ENCODE peak calls at places on chromosomes 16 and 17, in nine cellular contexts. One of them, this sample, is unnamed.

GRCh38 chr17:27319536-27320221 is 25.8 kb downstream of the WSB1 start:
- DNase-seq in iPS DF 19.7: no peak
- DNase-seq in esophagus squamous epithelium: no peak
- DNase-seq in left ventricle myocardium inferior: peak
- DNase-seq in lung microvascular endothelial cell: peak
- DNase-seq in AG09319: peak
- DNase-seq in HL-60: no peak
- DNase-seq in GM12865: no peak
- DNase-seq in activated CD4-positive, alpha-beta memory T cell treated with anti-CD3 and anti-CD28 coated beads for 36 hours: no peak
- DNase-seq in this sample: peak

GRCh38 chr17:78541488-78542237 is 35.5 kb downstream of the DNAH17 start:
- DNase-seq in iPS DF 19.7: no peak
- DNase-seq in esophagus squamous epithelium: no peak
- DNase-seq in left ventricle myocardium inferior: no peak
- DNase-seq in lung microvascular endothelial cell: peak
- DNase-seq in AG09319: no peak
- DNase-seq in HL-60: no peak
- DNase-seq in GM12865: peak
- DNase-seq in activated CD4-positive, alpha-beta memory T cell treated with anti-CD3 and anti-CD28 coated beads for 36 hours: no peak
- DNase-seq in this sample: no peak

GRCh38 chr17:81681672-81682071 is 1.9 kb downstream of the ARL16 start:
- DNase-seq in iPS DF 19.7: no peak
- DNase-seq in esophagus squamous epithelium: no peak
- DNase-seq in left ventricle myocardium inferior: no peak
- DNase-seq in lung microvascular endothelial cell: no peak
- DNase-seq in AG09319: no peak
- DNase-seq in HL-60: no peak
- DNase-seq in GM12865: no peak
- DNase-seq in activated CD4-positive, alpha-beta memory T cell treated with anti-CD3 and anti-CD28 coated beads for 36 hours: no peak
- DNase-seq in this sample: no peak

GRCh38 chr16:85296859-85297698 is 184.8 kb upstream of the CIBAR2 start:
- DNase-seq in iPS DF 19.7: no peak
- DNase-seq in esophagus squamous epithelium: no peak
- DNase-seq in left ventricle myocardium inferior: no peak
- DNase-seq in lung microvascular endothelial cell: peak
- DNase-seq in AG09319: no peak
- DNase-seq in HL-60: peak
- DNase-seq in GM12865: peak
- DNase-seq in activated CD4-positive, alpha-beta memory T cell treated with anti-CD3 and anti-CD28 coated beads for 36 hours: peak
- DNase-seq in this sample: peak

GRCh38 chr16:67571981-67572431 is 9.7 kb downstream of the CTCF start:
- DNase-seq in iPS DF 19.7: no peak
- DNase-seq in esophagus squamous epithelium: no peak
- DNase-seq in left ventricle myocardium inferior: no peak
- DNase-seq in lung microvascular endothelial cell: no peak
- DNase-seq in AG09319: peak
- DNase-seq in HL-60: no peak
- DNase-seq in GM12865: no peak
- DNase-seq in activated CD4-positive, alpha-beta memory T cell treated with anti-CD3 and anti-CD28 coated beads for 36 hours: no peak
- DNase-seq in this sample: no peak

GRCh38 chr17:34254146-34254545 is 939 bp upstream of the CCL2 start:
- DNase-seq in iPS DF 19.7: no peak
- DNase-seq in esophagus squamous epithelium: no peak
- DNase-seq in left ventricle myocardium inferior: no peak
- DNase-seq in lung microvascular endothelial cell: no peak
- DNase-seq in AG09319: peak
- DNase-seq in HL-60: no peak
- DNase-seq in GM12865: no peak
- DNase-seq in activated CD4-positive, alpha-beta memory T cell treated with anti-CD3 and anti-CD28 coated beads for 36 hours: no peak
- DNase-seq in this sample: no peak

GRCh38 chr16:50068550-50068949 is 2.8 kb downstream of the HEATR3 start:
- DNase-seq in iPS DF 19.7: no peak
- DNase-seq in esophagus squamous epithelium: no peak
- DNase-seq in left ventricle myocardium inferior: no peak
- DNase-seq in lung microvascular endothelial cell: no peak
- DNase-seq in AG09319: no peak
- DNase-seq in HL-60: no peak
- DNase-seq in GM12865: no peak
- DNase-seq in activated CD4-positive, alpha-beta memory T cell treated with anti-CD3 and anti-CD28 coated beads for 36 hours: no peak
- DNase-seq in this sample: no peak

GRCh38 chr17:47262586-47262985 is 9.0 kb downstream of the ITGB3 start:
- DNase-seq in iPS DF 19.7: no peak
- DNase-seq in esophagus squamous epithelium: no peak
- DNase-seq in left ventricle myocardium inferior: no peak
- DNase-seq in lung microvascular endothelial cell: peak
- DNase-seq in AG09319: no peak
- DNase-seq in HL-60: no peak
- DNase-seq in GM12865: peak
- DNase-seq in activated CD4-positive, alpha-beta memory T cell treated with anti-CD3 and anti-CD28 coated beads for 36 hours: no peak
- DNase-seq in this sample: no peak

GRCh38 chr17:79633154-79633553 is 22.3 kb upstream of the RBFOX3 start:
- DNase-seq in iPS DF 19.7: no peak
- DNase-seq in esophagus squamous epithelium: no peak
- DNase-seq in left ventricle myocardium inferior: peak
- DNase-seq in lung microvascular endothelial cell: no peak
- DNase-seq in AG09319: no peak
- DNase-seq in HL-60: no peak
- DNase-seq in GM12865: no peak
- DNase-seq in activated CD4-positive, alpha-beta memory T cell treated with anti-CD3 and anti-CD28 coated beads for 36 hours: no peak
- DNase-seq in this sample: peak

GRCh38 chr16:30567991-30568638 is 3.4 kb downstream of the ZNF688 start:
- DNase-seq in iPS DF 19.7: no peak
- DNase-seq in esophagus squamous epithelium: no peak
- DNase-seq in left ventricle myocardium inferior: no peak
- DNase-seq in lung microvascular endothelial cell: no peak
- DNase-seq in AG09319: peak
- DNase-seq in HL-60: peak
- DNase-seq in GM12865: peak
- DNase-seq in activated CD4-positive, alpha-beta memory T cell treated with anti-CD3 and anti-CD28 coated beads for 36 hours: peak
- DNase-seq in this sample: no peak

GRCh38 chr16:2252806-2253148 is 1.4 kb upstream of the ECI1 start:
- DNase-seq in iPS DF 19.7: no peak
- DNase-seq in esophagus squamous epithelium: no peak
- DNase-seq in left ventricle myocardium inferior: no peak
- DNase-seq in lung microvascular endothelial cell: no peak
- DNase-seq in AG09319: no peak
- DNase-seq in HL-60: no peak
- DNase-seq in GM12865: no peak
- DNase-seq in activated CD4-positive, alpha-beta memory T cell treated with anti-CD3 and anti-CD28 coated beads for 36 hours: no peak
- DNase-seq in this sample: no peak

GRCh38 chr16:26729917-26730541 is 336.7 kb upstream of the C16orf82 start:
- DNase-seq in iPS DF 19.7: no peak
- DNase-seq in esophagus squamous epithelium: no peak
- DNase-seq in left ventricle myocardium inferior: no peak
- DNase-seq in lung microvascular endothelial cell: no peak
- DNase-seq in AG09319: no peak
- DNase-seq in HL-60: no peak
- DNase-seq in GM12865: no peak
- DNase-seq in activated CD4-positive, alpha-beta memory T cell treated with anti-CD3 and anti-CD28 coated beads for 36 hours: no peak
- DNase-seq in this sample: no peak

GRCh38 chr16:89602273-89602951 is 11.0 kb upstream of the DPEP1 start:
- DNase-seq in iPS DF 19.7: no peak
- DNase-seq in esophagus squamous epithelium: no peak
- DNase-seq in left ventricle myocardium inferior: no peak
- DNase-seq in lung microvascular endothelial cell: peak
- DNase-seq in AG09319: no peak
- DNase-seq in HL-60: peak
- DNase-seq in GM12865: no peak
- DNase-seq in activated CD4-positive, alpha-beta memory T cell treated with anti-CD3 and anti-CD28 coated beads for 36 hours: peak
- DNase-seq in this sample: no peak

GRCh38 chr17:47305302-47305923 is 18.3 kb upstream of the EFCAB13 start:
- DNase-seq in iPS DF 19.7: no peak
- DNase-seq in esophagus squamous epithelium: no peak
- DNase-seq in left ventricle myocardium inferior: no peak
- DNase-seq in lung microvascular endothelial cell: peak
- DNase-seq in AG09319: peak
- DNase-seq in HL-60: no peak
- DNase-seq in GM12865: no peak
- DNase-seq in activated CD4-positive, alpha-beta memory T cell treated with anti-CD3 and anti-CD28 coated beads for 36 hours: peak
- DNase-seq in this sample: no peak

GRCh38 chr16:49277766-49278566 is 3.7 kb downstream of the CBLN1 start:
- DNase-seq in iPS DF 19.7: no peak
- DNase-seq in esophagus squamous epithelium: no peak
- DNase-seq in left ventricle myocardium inferior: no peak
- DNase-seq in lung microvascular endothelial cell: no peak
- DNase-seq in AG09319: no peak
- DNase-seq in HL-60: no peak
- DNase-seq in GM12865: no peak
- DNase-seq in activated CD4-positive, alpha-beta memory T cell treated with anti-CD3 and anti-CD28 coated beads for 36 hours: no peak
- DNase-seq in this sample: no peak

GRCh38 chr16:86513471-86514277 is 3.3 kb downstream of the FOXF1 start:
- DNase-seq in iPS DF 19.7: no peak
- DNase-seq in esophagus squamous epithelium: no peak
- DNase-seq in left ventricle myocardium inferior: no peak
- DNase-seq in lung microvascular endothelial cell: no peak
- DNase-seq in AG09319: no peak
- DNase-seq in HL-60: no peak
- DNase-seq in GM12865: no peak
- DNase-seq in activated CD4-positive, alpha-beta memory T cell treated with anti-CD3 and anti-CD28 coated beads for 36 hours: no peak
- DNase-seq in this sample: no peak

GRCh38 chr16:15672514-15673167 is 22.6 kb downstream of the NDE1 start:
- DNase-seq in iPS DF 19.7: no peak
- DNase-seq in esophagus squamous epithelium: peak
- DNase-seq in left ventricle myocardium inferior: peak
- DNase-seq in lung microvascular endothelial cell: peak
- DNase-seq in AG09319: peak
- DNase-seq in HL-60: peak
- DNase-seq in GM12865: no peak
- DNase-seq in activated CD4-positive, alpha-beta memory T cell treated with anti-CD3 and anti-CD28 coated beads for 36 hours: peak
- DNase-seq in this sample: peak

GRCh38 chr16:52456368-52456767 is 90.6 kb downstream of the TOX3 start:
- DNase-seq in iPS DF 19.7: no peak
- DNase-seq in esophagus squamous epithelium: no peak
- DNase-seq in left ventricle myocardium inferior: no peak
- DNase-seq in lung microvascular endothelial cell: no peak
- DNase-seq in AG09319: no peak
- DNase-seq in HL-60: no peak
- DNase-seq in GM12865: no peak
- DNase-seq in activated CD4-positive, alpha-beta memory T cell treated with anti-CD3 and anti-CD28 coated beads for 36 hours: no peak
- DNase-seq in this sample: no peak

GRCh38 chr17:73562896-73563295 is 81.3 kb downstream of the SDK2 start:
- DNase-seq in iPS DF 19.7: no peak
- DNase-seq in esophagus squamous epithelium: no peak
- DNase-seq in left ventricle myocardium inferior: no peak
- DNase-seq in lung microvascular endothelial cell: no peak
- DNase-seq in AG09319: no peak
- DNase-seq in HL-60: no peak
- DNase-seq in GM12865: no peak
- DNase-seq in activated CD4-positive, alpha-beta memory T cell treated with anti-CD3 and anti-CD28 coated beads for 36 hours: no peak
- DNase-seq in this sample: no peak

GRCh38 chr17:72942594-72942993 is 149.9 kb downstream of the SLC39A11 start:
- DNase-seq in iPS DF 19.7: no peak
- DNase-seq in esophagus squamous epithelium: no peak
- DNase-seq in left ventricle myocardium inferior: no peak
- DNase-seq in lung microvascular endothelial cell: no peak
- DNase-seq in AG09319: no peak
- DNase-seq in HL-60: no peak
- DNase-seq in GM12865: no peak
- DNase-seq in activated CD4-positive, alpha-beta memory T cell treated with anti-CD3 and anti-CD28 coated beads for 36 hours: no peak
- DNase-seq in this sample: no peak

GRCh38 chr17:6752068-6752909 is 3.6 kb upstream of the XAF1 start:
- DNase-seq in iPS DF 19.7: no peak
- DNase-seq in esophagus squamous epithelium: no peak
- DNase-seq in left ventricle myocardium inferior: no peak
- DNase-seq in lung microvascular endothelial cell: peak
- DNase-seq in AG09319: peak
- DNase-seq in HL-60: peak
- DNase-seq in GM12865: no peak
- DNase-seq in activated CD4-positive, alpha-beta memory T cell treated with anti-CD3 and anti-CD28 coated beads for 36 hours: no peak
- DNase-seq in this sample: no peak

GRCh38 chr17:59365383-59365981 is 34.0 kb downstream of the YPEL2 start:
- DNase-seq in iPS DF 19.7: no peak
- DNase-seq in esophagus squamous epithelium: no peak
- DNase-seq in left ventricle myocardium inferior: no peak
- DNase-seq in lung microvascular endothelial cell: peak
- DNase-seq in AG09319: no peak
- DNase-seq in HL-60: peak
- DNase-seq in GM12865: peak
- DNase-seq in activated CD4-positive, alpha-beta memory T cell treated with anti-CD3 and anti-CD28 coated beads for 36 hours: no peak
- DNase-seq in this sample: no peak

GRCh38 chr16:9479008-9479407 is 387.6 kb downstream of the HAPSTR1 start:
- DNase-seq in iPS DF 19.7: no peak
- DNase-seq in esophagus squamous epithelium: no peak
- DNase-seq in left ventricle myocardium inferior: no peak
- DNase-seq in lung microvascular endothelial cell: no peak
- DNase-seq in AG09319: no peak
- DNase-seq in HL-60: no peak
- DNase-seq in GM12865: no peak
- DNase-seq in activated CD4-positive, alpha-beta memory T cell treated with anti-CD3 and anti-CD28 coated beads for 36 hours: no peak
- DNase-seq in this sample: no peak

GRCh38 chr16:22109258-22109898 is 17.0 kb downstream of the VWA3A start:
- DNase-seq in iPS DF 19.7: no peak
- DNase-seq in esophagus squamous epithelium: no peak
- DNase-seq in left ventricle myocardium inferior: no peak
- DNase-seq in lung microvascular endothelial cell: no peak
- DNase-seq in AG09319: no peak
- DNase-seq in HL-60: no peak
- DNase-seq in GM12865: peak
- DNase-seq in activated CD4-positive, alpha-beta memory T cell treated with anti-CD3 and anti-CD28 coated beads for 36 hours: no peak
- DNase-seq in this sample: no peak

GRCh38 chr16:27400751-27401620 is 988 bp upstream of the IL21R start:
- DNase-seq in iPS DF 19.7: no peak
- DNase-seq in esophagus squamous epithelium: no peak
- DNase-seq in left ventricle myocardium inferior: no peak
- DNase-seq in lung microvascular endothelial cell: no peak
- DNase-seq in AG09319: no peak
- DNase-seq in HL-60: peak
- DNase-seq in GM12865: no peak
- DNase-seq in activated CD4-positive, alpha-beta memory T cell treated with anti-CD3 and anti-CD28 coated beads for 36 hours: no peak
- DNase-seq in this sample: no peak

GRCh38 chr17:39894681-39895376 is 23.6 kb downstream of the GSDMB start:
- DNase-seq in iPS DF 19.7: no peak
- DNase-seq in esophagus squamous epithelium: no peak
- DNase-seq in left ventricle myocardium inferior: no peak
- DNase-seq in lung microvascular endothelial cell: no peak
- DNase-seq in AG09319: no peak
- DNase-seq in HL-60: peak
- DNase-seq in GM12865: no peak
- DNase-seq in activated CD4-positive, alpha-beta memory T cell treated with anti-CD3 and anti-CD28 coated beads for 36 hours: no peak
- DNase-seq in this sample: no peak

GRCh38 chr17:82528484-82529265 is 9.1 kb downstream of the FOXK2 start:
- DNase-seq in iPS DF 19.7: no peak
- DNase-seq in esophagus squamous epithelium: no peak
- DNase-seq in left ventricle myocardium inferior: peak
- DNase-seq in lung microvascular endothelial cell: peak
- DNase-seq in AG09319: no peak
- DNase-seq in HL-60: peak
- DNase-seq in GM12865: peak
- DNase-seq in activated CD4-positive, alpha-beta memory T cell treated with anti-CD3 and anti-CD28 coated beads for 36 hours: peak
- DNase-seq in this sample: peak

GRCh38 chr16:27154573-27155521 is 48.5 kb upstream of the KDM8 start:
- DNase-seq in iPS DF 19.7: peak
- DNase-seq in esophagus squamous epithelium: no peak
- DNase-seq in left ventricle myocardium inferior: peak
- DNase-seq in lung microvascular endothelial cell: peak
- DNase-seq in AG09319: no peak
- DNase-seq in HL-60: peak
- DNase-seq in GM12865: peak
- DNase-seq in activated CD4-positive, alpha-beta memory T cell treated with anti-CD3 and anti-CD28 coated beads for 36 hours: peak
- DNase-seq in this sample: no peak

GRCh38 chr17:80918731-80919130 is 72.9 kb upstream of the CHMP6 start:
- DNase-seq in iPS DF 19.7: no peak
- DNase-seq in esophagus squamous epithelium: no peak
- DNase-seq in left ventricle myocardium inferior: no peak
- DNase-seq in lung microvascular endothelial cell: no peak
- DNase-seq in AG09319: no peak
- DNase-seq in HL-60: no peak
- DNase-seq in GM12865: no peak
- DNase-seq in activated CD4-positive, alpha-beta memory T cell treated with anti-CD3 and anti-CD28 coated beads for 36 hours: no peak
- DNase-seq in this sample: no peak

GRCh38 chr17:49514374-49514738 is 19.3 kb downstream of the NGFR start:
- DNase-seq in iPS DF 19.7: peak
- DNase-seq in esophagus squamous epithelium: no peak
- DNase-seq in left ventricle myocardium inferior: no peak
- DNase-seq in lung microvascular endothelial cell: no peak
- DNase-seq in AG09319: no peak
- DNase-seq in HL-60: no peak
- DNase-seq in GM12865: peak
- DNase-seq in activated CD4-positive, alpha-beta memory T cell treated with anti-CD3 and anti-CD28 coated beads for 36 hours: no peak
- DNase-seq in this sample: no peak

GRCh38 chr17:31533546-31534155 is 142.2 kb downstream of the RAB11FIP4 start:
- DNase-seq in iPS DF 19.7: no peak
- DNase-seq in esophagus squamous epithelium: no peak
- DNase-seq in left ventricle myocardium inferior: no peak
- DNase-seq in lung microvascular endothelial cell: peak
- DNase-seq in AG09319: peak
- DNase-seq in HL-60: peak
- DNase-seq in GM12865: no peak
- DNase-seq in activated CD4-positive, alpha-beta memory T cell treated with anti-CD3 and anti-CD28 coated beads for 36 hours: peak
- DNase-seq in this sample: no peak

This sample was measured in breast epithelium.